ENCODE peak calls at places on chromosomes 12 and 14, in four cellular contexts. O, U, Z and F are unnamed samples.

GRCh38 chr12:5965950-5966383 is 20.9 kb upstream of the ANO2 start:
- DNase-seq in O (peak), U (no peak), Z (peak), F (peak)

GRCh38 chr12:46891306-46891705 is 65.5 kb upstream of the SLC38A4 start:
- DNase-seq in O (peak), U (no peak), Z (peak), F (peak)

GRCh38 chr12:6767592-6768384 is 1.6 kb downstream of the PTMS start:
- DNase-seq in O (peak), U (no peak), Z (no peak), F (peak)

GRCh38 chr12:119695034-119695433 is 27.1 kb downstream of the PRKAB1 start:
- DNase-seq in O (peak), U (no peak), Z (peak), F (peak)

GRCh38 chr12:4910502-4911315 is 1.0 kb downstream of the KCNA1 start:
- DNase-seq in O (no peak), U (no peak), Z (peak), F (peak)

GRCh38 chr12:49983892-49984291 is 11.1 kb downstream of the AQP6 start:
- DNase-seq in O (peak), U (peak), Z (peak), F (peak)

GRCh38 chr12:69290545-69291277 is 51.3 kb downstream of the CPSF6 start:
- DNase-seq in O (peak), U (peak), Z (peak), F (peak)

GRCh38 chr14:21168055-21168454 is 12.2 kb upstream of the OR5AU1 start:
- DNase-seq in O (no peak), U (peak), Z (no peak), F (no peak)

GRCh38 chr12:2229661-2230539 is 177.1 kb downstream of the CACNA1C start:
- DNase-seq in O (no peak), U (no peak), Z (no peak), F (no peak)